ENCODE peak calls at places on chromosomes 7 and 10, in nine cellular contexts. One of them, this sample, is unnamed.

GRCh38 chr10:122362621-122363020 is 11.9 kb upstream of the PLEKHA1 start:
- DNase-seq in lower lobe of right lung: no peak
- DNase-seq in tibial nerve: no peak
- DNase-seq in sigmoid colon: no peak
- DNase-seq in A549: no peak
- DNase-seq in tibial artery: no peak
- DNase-seq in heart left ventricle: no peak
- DNase-seq in HCT116: no peak
- DNase-seq in suprapubic skin: no peak
- DNase-seq in this sample: no peak

GRCh38 chr10:69327463-69328345 is 49.4 kb downstream of the HK1 start:
- DNase-seq in lower lobe of right lung: peak; percentile 86
- DNase-seq in tibial nerve: no peak
- DNase-seq in sigmoid colon: peak; percentile 93
- DNase-seq in A549: no peak
- DNase-seq in tibial artery: peak; percentile 93
- DNase-seq in heart left ventricle: peak; percentile 87
- DNase-seq in HCT116: no peak
- DNase-seq in suprapubic skin: peak; percentile 78
- DNase-seq in this sample: no peak

GRCh38 chr10:131200856-131201470 is 110.6 kb downstream of the TCERG1L start:
- DNase-seq in lower lobe of right lung: peak; percentile 20
- DNase-seq in tibial nerve: no peak
- DNase-seq in sigmoid colon: peak; percentile 40
- DNase-seq in A549: no peak
- DNase-seq in tibial artery: peak; percentile 52
- DNase-seq in heart left ventricle: no peak
- DNase-seq in HCT116: no peak
- DNase-seq in suprapubic skin: no peak
- DNase-seq in this sample: peak; percentile 21

GRCh38 chr7:55476852-55477780 is 95.2 kb downstream of the VOPP1 start:
- DNase-seq in lower lobe of right lung: no peak
- DNase-seq in tibial nerve: no peak
- DNase-seq in sigmoid colon: no peak
- DNase-seq in A549: no peak
- DNase-seq in tibial artery: no peak
- DNase-seq in heart left ventricle: no peak
- DNase-seq in HCT116: no peak
- DNase-seq in suprapubic skin: no peak
- DNase-seq in this sample: no peak

GRCh38 chr10:128026620-128027281 is 99.5 kb downstream of the MKI67 start:
- DNase-seq in lower lobe of right lung: no peak
- DNase-seq in tibial nerve: no peak
- DNase-seq in sigmoid colon: peak; percentile 41
- DNase-seq in A549: no peak
- DNase-seq in tibial artery: no peak
- DNase-seq in heart left ventricle: no peak
- DNase-seq in HCT116: no peak
- DNase-seq in suprapubic skin: peak; percentile 8
- DNase-seq in this sample: no peak

GRCh38 chr7:22292519-22292918 is 64.4 kb downstream of the RAPGEF5 start:
- DNase-seq in lower lobe of right lung: no peak
- DNase-seq in tibial nerve: no peak
- DNase-seq in sigmoid colon: no peak
- DNase-seq in A549: no peak
- DNase-seq in tibial artery: no peak
- DNase-seq in heart left ventricle: no peak
- DNase-seq in HCT116: no peak
- DNase-seq in suprapubic skin: no peak
- DNase-seq in this sample: no peak

GRCh38 chr7:151688236-151688780 is 168.6 kb upstream of the RHEB start:
- DNase-seq in lower lobe of right lung: no peak
- DNase-seq in tibial nerve: no peak
- DNase-seq in sigmoid colon: peak; percentile 45
- DNase-seq in A549: no peak
- DNase-seq in tibial artery: no peak
- DNase-seq in heart left ventricle: peak; percentile 18
- DNase-seq in HCT116: no peak
- DNase-seq in suprapubic skin: no peak
- DNase-seq in this sample: no peak

GRCh38 chr7:4642468-4643203 is 39.5 kb upstream of the FOXK1 start:
- DNase-seq in lower lobe of right lung: no peak
- DNase-seq in tibial nerve: no peak
- DNase-seq in sigmoid colon: no peak
- DNase-seq in A549: no peak
- DNase-seq in tibial artery: no peak
- DNase-seq in heart left ventricle: no peak
- DNase-seq in HCT116: no peak
- DNase-seq in suprapubic skin: no peak
- DNase-seq in this sample: no peak

GRCh38 chr10:126929391-126929790 is 24.2 kb downstream of the DOCK1 start:
- DNase-seq in lower lobe of right lung: no peak
- DNase-seq in tibial nerve: no peak
- DNase-seq in sigmoid colon: no peak
- DNase-seq in A549: no peak
- DNase-seq in tibial artery: no peak
- DNase-seq in heart left ventricle: no peak
- DNase-seq in HCT116: no peak
- DNase-seq in suprapubic skin: no peak
- DNase-seq in this sample: no peak

GRCh38 chr7:4073750-4074149 is 608.3 kb upstream of the FOXK1 start:
- DNase-seq in lower lobe of right lung: no peak
- DNase-seq in tibial nerve: no peak
- DNase-seq in sigmoid colon: no peak
- DNase-seq in A549: no peak
- DNase-seq in tibial artery: no peak
- DNase-seq in heart left ventricle: no peak
- DNase-seq in HCT116: no peak
- DNase-seq in suprapubic skin: no peak
- DNase-seq in this sample: no peak

GRCh38 chr10:11610855-11611247 is 599 bp downstream of the USP6NL start:
- DNase-seq in lower lobe of right lung: peak; percentile 51
- DNase-seq in tibial nerve: no peak
- DNase-seq in sigmoid colon: peak; percentile 72
- DNase-seq in A549: peak; percentile 40
- DNase-seq in tibial artery: peak; percentile 65
- DNase-seq in heart left ventricle: peak; percentile 45
- DNase-seq in HCT116: no peak
- DNase-seq in suprapubic skin: peak; percentile 72
- DNase-seq in this sample: peak; percentile 60

GRCh38 chr10:110068780-110069179 is 61.0 kb downstream of the ADD3 start:
- DNase-seq in lower lobe of right lung: no peak
- DNase-seq in tibial nerve: no peak
- DNase-seq in sigmoid colon: no peak
- DNase-seq in A549: no peak
- DNase-seq in tibial artery: no peak
- DNase-seq in heart left ventricle: no peak
- DNase-seq in HCT116: no peak
- DNase-seq in suprapubic skin: no peak
- DNase-seq in this sample: no peak

GRCh38 chr10:110069502-110069982 is 61.8 kb downstream of the ADD3 start:
- DNase-seq in lower lobe of right lung: no peak
- DNase-seq in tibial nerve: no peak
- DNase-seq in sigmoid colon: no peak
- DNase-seq in A549: no peak
- DNase-seq in tibial artery: no peak
- DNase-seq in heart left ventricle: no peak
- DNase-seq in HCT116: no peak
- DNase-seq in suprapubic skin: no peak
- DNase-seq in this sample: no peak

GRCh38 chr10:110065269-110065668 is 57.5 kb downstream of the ADD3 start:
- DNase-seq in lower lobe of right lung: no peak
- DNase-seq in tibial nerve: no peak
- DNase-seq in sigmoid colon: no peak
- DNase-seq in A549: no peak
- DNase-seq in tibial artery: no peak
- DNase-seq in heart left ventricle: no peak
- DNase-seq in HCT116: no peak
- DNase-seq in suprapubic skin: no peak
- DNase-seq in this sample: no peak

GRCh38 chr10:110067960-110068770 is 60.4 kb downstream of the ADD3 start:
- DNase-seq in lower lobe of right lung: no peak
- DNase-seq in tibial nerve: no peak
- DNase-seq in sigmoid colon: no peak
- DNase-seq in A549: no peak
- DNase-seq in tibial artery: no peak
- DNase-seq in heart left ventricle: peak; percentile 57
- DNase-seq in HCT116: no peak
- DNase-seq in suprapubic skin: no peak
- DNase-seq in this sample: peak; percentile 63
- H3K4me1 ChIP-seq in lower lobe of right lung: peaks cover 44% of the 10 kb centered on the region
- H3K4me1 ChIP-seq in tibial nerve: peaks cover 52% of the 10 kb centered on the region
- H3K4me1 ChIP-seq in sigmoid colon: no peaks in the 10 kb centered on the region
- H3K4me1 ChIP-seq in A549: peaks cover 8% of the 10 kb centered on the region
- H3K4me1 ChIP-seq in tibial artery: peaks cover 30% of the 10 kb centered on the region
- H3K4me1 ChIP-seq in heart left ventricle: peaks cover 69% of the 10 kb centered on the region
- H3K4me1 ChIP-seq in HCT116: peaks cover 3% of the 10 kb centered on the region
- H3K4me1 ChIP-seq in suprapubic skin: peaks cover 35% of the 10 kb centered on the region
- H3K4me1 ChIP-seq in this sample: peaks cover 41% of the 10 kb centered on the region

DNA sequence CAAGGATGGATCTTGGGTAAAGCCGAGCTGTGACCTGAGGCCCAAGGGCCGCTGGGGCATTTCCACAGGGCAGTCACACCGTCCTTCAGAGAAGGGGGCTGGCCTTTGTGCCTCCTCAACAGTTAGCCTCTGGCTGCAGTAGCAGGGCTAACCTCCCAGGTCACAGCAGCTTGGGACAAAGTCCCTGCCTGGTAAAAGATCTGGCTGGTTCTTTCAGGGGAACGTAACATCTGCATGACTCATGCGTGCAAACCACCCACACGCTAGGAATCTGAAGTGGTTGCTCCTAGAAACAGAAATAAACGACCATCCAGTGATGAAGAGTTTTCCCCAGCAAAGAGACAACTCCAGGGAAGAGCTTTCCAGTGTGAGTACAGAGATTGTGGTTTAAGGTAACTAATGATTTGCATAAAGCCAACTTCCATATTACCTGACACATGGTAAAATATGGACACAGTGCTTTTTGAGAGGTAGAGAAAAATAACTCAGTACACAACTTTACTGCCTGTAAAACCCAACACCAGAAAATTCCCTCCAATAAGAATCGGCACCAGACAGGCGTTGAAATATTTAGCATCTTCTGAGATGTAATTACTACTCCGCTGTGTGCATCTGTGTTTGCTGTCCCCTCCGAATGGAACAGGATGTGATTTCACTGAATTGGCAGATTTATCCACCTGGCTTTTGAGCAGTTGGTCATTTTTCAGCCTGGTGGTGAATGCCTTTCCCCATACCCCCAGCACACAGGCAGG is 84.9 kb upstream of the ADRB1 start:
- DNase-seq in lower lobe of right lung: peak; percentile 51
- DNase-seq in tibial nerve: no peak
- DNase-seq in sigmoid colon: no peak
- DNase-seq in A549: peak; percentile 90
- DNase-seq in tibial artery: peak; percentile 79
- DNase-seq in heart left ventricle: no peak
- DNase-seq in HCT116: peak; percentile 82
- DNase-seq in suprapubic skin: no peak
- DNase-seq in this sample: peak; percentile 93
- H3K4me3 ChIP-seq in lower lobe of right lung: no peak overlapping the region
- H3K4me3 ChIP-seq in tibial nerve: no peak overlapping the region
- H3K4me3 ChIP-seq in sigmoid colon: no peak overlapping the region
- H3K4me3 ChIP-seq in A549: no peak overlapping the region
- H3K4me3 ChIP-seq in tibial artery: no peak overlapping the region
- H3K4me3 ChIP-seq in heart left ventricle: no peak overlapping the region
- H3K4me3 ChIP-seq in HCT116: no peak overlapping the region
- H3K4me3 ChIP-seq in suprapubic skin: no peak overlapping the region
- H3K4me3 ChIP-seq in this sample: no peak overlapping the region

DNA sequence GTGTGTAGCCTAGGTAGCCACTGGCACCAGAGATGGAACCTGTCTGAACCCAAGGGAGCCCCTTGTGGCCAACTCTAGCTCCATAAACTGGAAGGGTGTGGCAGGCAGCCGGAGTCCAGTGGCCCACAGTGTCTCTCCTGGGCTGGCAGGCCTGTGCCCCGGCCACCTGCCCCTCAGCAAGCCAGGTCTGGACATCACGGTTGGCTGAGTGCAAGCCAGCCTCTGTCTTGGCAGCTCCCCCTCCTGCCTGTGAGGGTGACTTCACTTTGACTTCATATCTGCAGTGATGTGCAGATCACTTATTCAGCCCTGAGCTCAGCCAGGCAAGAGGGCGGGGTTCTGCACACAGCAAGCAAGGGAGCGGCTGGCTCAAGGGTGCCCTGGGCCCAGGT is 1.3 kb upstream of the RET start:
- DNase-seq in lower lobe of right lung: no peak
- DNase-seq in tibial nerve: no peak
- DNase-seq in sigmoid colon: no peak
- DNase-seq in A549: peak; percentile 48
- DNase-seq in tibial artery: no peak
- DNase-seq in heart left ventricle: peak; percentile 14
- DNase-seq in HCT116: peak; percentile 19
- DNase-seq in suprapubic skin: no peak
- DNase-seq in this sample: peak; percentile 30
- TF ChIP-seq CTCF in lower lobe of right lung: no peak
- TF ChIP-seq CTCF in tibial nerve: no peak
- TF ChIP-seq CTCF in sigmoid colon: no peak
- TF ChIP-seq CTCF in A549: peak; percentile 8
- TF ChIP-seq CTCF in tibial artery: no peak
- TF ChIP-seq CTCF in heart left ventricle: no peak
- TF ChIP-seq CTCF in HCT116: peak; percentile 4
- TF ChIP-seq CTCF in suprapubic skin: no peak
- TF ChIP-seq CTCF in this sample: peak; percentile 14

GRCh38 chr10:112361951-112362770 is 11.8 kb upstream of the ACSL5 start:
- DNase-seq in lower lobe of right lung: peak; percentile 61
- DNase-seq in tibial nerve: peak; percentile 37
- DNase-seq in sigmoid colon: no peak
- DNase-seq in A549: no peak
- DNase-seq in tibial artery: peak; percentile 90
- DNase-seq in heart left ventricle: peak; percentile 58
- DNase-seq in HCT116: no peak
- DNase-seq in suprapubic skin: peak; percentile 75
- DNase-seq in this sample: peak; percentile 23
- H3K4me1 ChIP-seq in lower lobe of right lung: peaks cover 43% of the 10 kb centered on the region
- H3K4me1 ChIP-seq in tibial nerve: peaks cover 7% of the 10 kb centered on the region
- H3K4me1 ChIP-seq in sigmoid colon: peaks cover 10% of the 10 kb centered on the region
- H3K4me1 ChIP-seq in A549: peaks cover 6% of the 10 kb centered on the region
- H3K4me1 ChIP-seq in tibial artery: peaks cover 37% of the 10 kb centered on the region
- H3K4me1 ChIP-seq in heart left ventricle: peaks cover 39% of the 10 kb centered on the region
- H3K4me1 ChIP-seq in HCT116: peaks cover 41% of the 10 kb centered on the region
- H3K4me1 ChIP-seq in suprapubic skin: peaks cover 35% of the 10 kb centered on the region
- H3K4me1 ChIP-seq in this sample: peaks cover 63% of the 10 kb centered on the region

DNA sequence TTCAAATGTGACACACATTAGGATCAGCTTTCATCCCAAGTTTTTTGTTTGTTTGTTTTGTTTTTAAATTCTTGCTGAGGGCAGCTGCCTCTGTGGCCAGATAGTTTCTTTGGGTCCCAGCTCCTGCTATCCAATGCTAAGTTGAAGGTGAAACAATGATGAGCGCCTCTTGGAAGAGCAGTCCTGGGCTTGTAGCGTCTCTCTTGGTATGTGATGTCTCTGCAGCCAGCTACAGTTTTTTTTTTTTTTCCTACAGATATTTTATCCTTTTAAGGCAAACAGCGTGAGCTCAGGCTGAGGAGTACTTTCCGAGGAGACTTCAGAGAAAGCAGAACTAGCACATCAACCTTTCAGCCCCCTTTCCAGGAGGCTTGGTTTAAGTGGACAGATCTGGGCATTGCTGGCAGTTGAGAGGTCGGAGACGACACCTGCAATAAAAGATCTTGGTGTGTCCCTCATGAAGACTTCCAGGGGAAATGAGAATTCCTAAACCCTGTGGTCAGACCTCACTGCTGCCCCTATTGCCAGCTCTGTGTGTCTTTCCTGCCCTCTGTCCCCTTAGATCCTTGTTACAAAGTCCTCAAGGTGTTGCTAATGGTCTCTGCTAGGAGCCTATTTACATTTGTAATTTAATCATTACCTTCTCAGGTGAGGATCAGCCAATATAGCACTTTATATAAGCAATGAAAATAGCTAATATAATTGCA is 9.1 kb downstream of the PRKG1 start:
- DNase-seq in lower lobe of right lung: no peak
- DNase-seq in tibial nerve: no peak
- DNase-seq in sigmoid colon: no peak
- DNase-seq in A549: no peak
- DNase-seq in tibial artery: no peak
- DNase-seq in heart left ventricle: no peak
- DNase-seq in HCT116: no peak
- DNase-seq in suprapubic skin: no peak
- DNase-seq in this sample: no peak
- H3K4me3 ChIP-seq in lower lobe of right lung: no peak overlapping the region
- H3K4me3 ChIP-seq in tibial nerve: no peak overlapping the region
- H3K4me3 ChIP-seq in sigmoid colon: no peak overlapping the region
- H3K4me3 ChIP-seq in A549: no peak overlapping the region
- H3K4me3 ChIP-seq in tibial artery: peak overlapping the region; percentile 15
- H3K4me3 ChIP-seq in heart left ventricle: no peak overlapping the region
- H3K4me3 ChIP-seq in HCT116: no peak overlapping the region
- H3K4me3 ChIP-seq in suprapubic skin: no peak overlapping the region
- H3K4me3 ChIP-seq in this sample: no peak overlapping the region

This sample was measured in Caco-2.